ENCODE peak calls at places on chromosomes 7 and 10, in six cellular contexts. K, E, W, V, T and C are unnamed samples. For H3K9me3, the result is how much of the 10 kb centered on the place peaks cover.

GRCh38 chr7:98354511-98355249 is 46.2 kb downstream of the BAIAP2L1 start:
- DNase-seq in W (peak), K (no peak), V (peak), E (no peak), T (no peak), C (peak)

GRCh38 chr7:46534593-46535271 is 613.7 kb upstream of the IGFBP3 start:
- DNase-seq in E (no peak), W (no peak), K (peak), T (peak), V (no peak), C (no peak)

GRCh38 chr10:77773631-77774426 is 136.2 kb upstream of the KCNMA1 start:
- DNase-seq in T (no peak), V (no peak), E (no peak), W (no peak), K (no peak), C (no peak)

GRCh38 chr10:130341325-130341724 is 205.1 kb downstream of the GLRX3 start:
- DNase-seq in E (no peak), V (no peak), T (peak), K (no peak), W (no peak), C (peak)

GRCh38 chr7:151245360-151246160 is 2.9 kb downstream of the SMARCD3 start:
- DNase-seq in T (peak), W (no peak), V (no peak), K (no peak), E (peak), C (peak)

GRCh38 chr7:152615052-152615741 is 60.7 kb downstream of the XRCC2 start:
- DNase-seq in V (no peak), K (no peak), T (peak), E (no peak), W (no peak), C (no peak)

GRCh38 chr7:229184-229964 is 37.0 kb downstream of the FAM20C start:
- DNase-seq in T (no peak), W (no peak), V (no peak), K (peak), E (no peak), C (peak)

GRCh38 chr10:3472705-3473078 is 300.1 kb upstream of the PITRM1 start:
- DNase-seq in E (no peak), T (no peak), W (no peak), V (no peak), K (no peak), C (no peak)

GRCh38 chr7:159280008-159280407 is 135.3 kb upstream of the VIPR2 start:
- DNase-seq in V (no peak), E (no peak), K (no peak), T (no peak), W (no peak), C (no peak)
- H3K9me3 ChIP-seq in V (under half), E (under half), K (under half), T (under half), W (under half), C (under half)

DNA sequence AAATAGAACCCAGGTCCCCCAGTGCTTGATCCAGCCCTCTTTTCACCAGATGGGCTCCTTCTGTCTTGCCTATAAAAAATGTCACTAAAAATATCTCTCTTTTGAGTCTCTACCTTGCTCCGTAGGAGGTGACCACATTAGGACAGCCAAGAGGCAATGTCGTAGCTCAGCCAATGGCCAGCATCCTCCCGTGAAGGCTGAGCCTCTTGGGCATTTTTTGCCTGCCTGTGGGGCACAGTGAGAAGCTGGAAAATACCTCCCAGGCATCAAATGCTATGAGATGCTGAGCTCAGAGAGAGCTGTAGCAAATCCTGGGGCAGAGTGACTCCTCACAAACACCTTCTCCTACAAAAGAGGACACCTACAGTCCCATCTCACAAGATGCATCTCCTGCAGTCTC is 423.8 kb downstream of the PLXNA4 start:
- DNase-seq in T (no peak), V (no peak), E (no peak), W (no peak), K (no peak), C (no peak)
- H3K9me3 ChIP-seq in T (under half), V (under half), E (under half), W (under half), K (under half), C (under half)

GRCh38 chr7:63114371-63114985 is 884.2 kb upstream of the ZNF722 start:
- DNase-seq in W (no peak), T (no peak), K (no peak), V (no peak), E (no peak), C (no peak)

GRCh38 chr7:63112764-63113712 is 885.6 kb upstream of the ZNF722 start:
- DNase-seq in E (no peak), T (no peak), W (no peak), V (no peak), K (no peak), C (no peak)

GRCh38 chr7:63113713-63114285 is 884.9 kb upstream of the ZNF722 start:
- DNase-seq in K (no peak), T (no peak), V (no peak), W (no peak), E (no peak), C (no peak)
- H3K9me3 ChIP-seq in K (under half), T (half or more), V (under half), W (under half), E (under half), C (under half)

DNA sequence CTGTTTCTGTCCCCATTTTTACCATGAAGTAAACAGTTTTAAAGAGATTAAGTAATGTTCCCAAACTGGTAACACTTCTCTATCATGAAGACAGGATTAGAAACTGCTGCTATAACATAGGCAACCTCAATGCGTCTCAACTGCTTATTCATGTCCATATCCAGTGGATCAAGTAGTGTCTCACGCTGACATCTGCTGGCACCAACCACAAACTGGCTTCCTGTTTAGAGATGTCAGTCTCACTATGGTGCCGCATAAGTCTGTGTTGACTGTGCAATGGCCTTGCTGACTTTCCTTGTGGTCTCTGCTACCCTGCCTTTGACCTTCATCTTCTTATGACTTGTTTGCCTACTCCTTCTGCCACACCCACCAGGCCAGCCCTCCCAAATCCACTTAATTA is 369.6 kb upstream of the DPP6 start:
- DNase-seq in T (no peak), W (no peak), V (no peak), E (no peak), K (no peak), C (peak)
- H3K9me3 ChIP-seq in T (under half), W (under half), V (under half), E (under half), K (under half), C (under half)

GRCh38 chr10:42543840-42544372 is 94.5 kb downstream of the ZNF33B start:
- DNase-seq in V (no peak), K (no peak), T (no peak), W (no peak), E (no peak), C (no peak)
- H3K9me3 ChIP-seq in V (under half), K (under half), T (under half), W (under half), E (under half), C (under half)

GRCh38 chr7:158129037-158130022 is 458.3 kb downstream of the PTPRN2 start:
- DNase-seq in T (no peak), V (no peak), W (no peak), E (no peak), K (no peak), C (no peak)

GRCh38 chr7:158128572-158128971 is 459.1 kb downstream of the PTPRN2 start:
- DNase-seq in T (no peak), V (no peak), E (no peak), W (no peak), K (no peak), C (no peak)

GRCh38 chr7:158133057-158133456 is 454.6 kb downstream of the PTPRN2 start:
- DNase-seq in T (no peak), V (no peak), K (no peak), W (no peak), E (no peak), C (no peak)

GRCh38 chr7:158127241-158127640 is 460.4 kb downstream of the PTPRN2 start:
- DNase-seq in V (no peak), E (no peak), K (no peak), T (no peak), W (no peak), C (no peak)

GRCh38 chr7:158130023-158130409 is 457.6 kb downstream of the PTPRN2 start:
- DNase-seq in E (no peak), K (no peak), V (no peak), T (no peak), W (no peak), C (no peak)
- H3K9me3 ChIP-seq in E (under half), K (under half), V (under half), T (under half), W (under half), C (under half)